ENCODE peak calls at places on chromosomes 12 and 14, in ten cellular contexts. H, C, A, L, W, K, E, O, Q and X are unnamed samples.

GRCh38 chr12:120228291-120229070 is 27.6 kb upstream of the RPLP0 start:
- DNase-seq in H (peak), C (peak), A (peak), L (peak), W (no peak), K (peak), E (peak), O (peak), Q (peak), X (peak)

GRCh38 chr12:53048033-53048779 is 1.7 kb upstream of the TNS2 start:
- DNase-seq in H (peak), C (no peak), A (peak), L (no peak), W (no peak), K (peak), E (no peak), O (peak), Q (no peak), X (peak)

GRCh38 chr14:74290415-74290814 is 12.3 kb downstream of the ABCD4 start:
- DNase-seq in H (no peak), C (peak), A (no peak), L (no peak), W (no peak), K (no peak), E (peak), O (peak), Q (no peak), X (no peak)

GRCh38 chr14:67853748-67854147 is 34.2 kb downstream of the RAD51B start:
- DNase-seq in H (no peak), C (no peak), A (no peak), L (no peak), W (no peak), K (no peak), E (no peak), O (no peak), Q (peak), X (no peak)

GRCh38 chr12:98745578-98746391 is 100.7 kb downstream of the APAF1 start:
- DNase-seq in H (peak), C (peak), A (no peak), L (no peak), W (no peak), K (no peak), E (peak), O (no peak), Q (no peak), X (peak)

GRCh38 chr12:3225154-3225795 is 148.1 kb downstream of the TSPAN9 start:
- DNase-seq in H (no peak), C (no peak), A (no peak), L (no peak), W (no peak), K (no peak), E (no peak), O (no peak), Q (peak), X (no peak)

GRCh38 chr14:76939015-76939742 is 89.3 kb downstream of the IRF2BPL start:
- DNase-seq in H (no peak), C (no peak), A (no peak), L (no peak), W (no peak), K (no peak), E (no peak), O (no peak), Q (no peak), X (no peak)

GRCh38 chr14:53044486-53044885 is 93.6 kb upstream of the FERMT2 start:
- DNase-seq in H (no peak), C (no peak), A (no peak), L (no peak), W (peak), K (no peak), E (no peak), O (no peak), Q (no peak), X (no peak)

GRCh38 chr12:110165540-110166159 is 41.5 kb downstream of the IFT81 start:
- DNase-seq in H (no peak), C (no peak), A (no peak), L (no peak), W (no peak), K (no peak), E (peak), O (no peak), Q (no peak), X (no peak)

GRCh38 chr12:19223695-19224094 is 94.2 kb downstream of the PLEKHA5 start:
- DNase-seq in H (no peak), C (no peak), A (no peak), L (no peak), W (no peak), K (no peak), E (no peak), O (no peak), Q (no peak), X (no peak)

GRCh38 chr14:56494167-56494566 is 85.4 kb upstream of the TMEM260 start:
- DNase-seq in H (no peak), C (no peak), A (no peak), L (no peak), W (no peak), K (no peak), E (no peak), O (no peak), Q (no peak), X (no peak)

GRCh38 chr12:122023339-122024131 is 1.9 kb downstream of the BCL7A start:
- DNase-seq in H (peak), C (peak), A (peak), L (peak), W (no peak), K (peak), E (peak), O (peak), Q (no peak), X (peak)

GRCh38 chr12:40921563-40922163 is 229.4 kb downstream of the CNTN1 start:
- DNase-seq in H (no peak), C (no peak), A (no peak), L (no peak), W (no peak), K (no peak), E (no peak), O (peak), Q (no peak), X (no peak)

GRCh38 chr12:42201061-42201460 is 37.0 kb downstream of the YAF2 start:
- DNase-seq in H (no peak), C (no peak), A (no peak), L (no peak), W (no peak), K (no peak), E (no peak), O (no peak), Q (no peak), X (no peak)

GRCh38 chr12:29278673-29279420 is 102.1 kb downstream of the ERGIC2 start:
- DNase-seq in H (no peak), C (no peak), A (no peak), L (no peak), W (peak), K (no peak), E (no peak), O (no peak), Q (no peak), X (no peak)

GRCh38 chr12:74365178-74365964 is 172.3 kb upstream of the ATXN7L3B start:
- DNase-seq in H (no peak), C (peak), A (no peak), L (peak), W (no peak), K (no peak), E (no peak), O (peak), Q (no peak), X (peak)

GRCh38 chr14:75702107-75702506 is 41.1 kb downstream of the TTLL5 start:
- DNase-seq in H (no peak), C (no peak), A (no peak), L (no peak), W (no peak), K (no peak), E (no peak), O (no peak), Q (no peak), X (no peak)

GRCh38 chr12:64229240-64229639 is 7.1 kb upstream of the KICS2 start:
- DNase-seq in H (no peak), C (peak), A (no peak), L (no peak), W (no peak), K (no peak), E (no peak), O (no peak), Q (no peak), X (no peak)

GRCh38 chr12:38508246-38508645 is 191.7 kb downstream of the ALG10B start:
- DNase-seq in H (no peak), C (peak), A (no peak), L (no peak), W (no peak), K (no peak), E (no peak), O (no peak), Q (no peak), X (no peak)

GRCh38 chr14:100539319-100539645 is 47.9 kb downstream of the BEGAIN start:
- DNase-seq in H (no peak), C (no peak), A (no peak), L (no peak), W (no peak), K (peak), E (no peak), O (no peak), Q (no peak), X (no peak)

GRCh38 chr12:70598467-70599194 is 38.6 kb downstream of the PTPRB start:
- DNase-seq in H (no peak), C (no peak), A (no peak), L (no peak), W (no peak), K (no peak), E (no peak), O (no peak), Q (no peak), X (no peak)

GRCh38 chr12:122244565-122245371 is 18.9 kb upstream of the DIABLO start:
- DNase-seq in H (no peak), C (no peak), A (no peak), L (no peak), W (no peak), K (no peak), E (no peak), O (no peak), Q (no peak), X (no peak)

GRCh38 chr12:20460956-20461355 is 92.6 kb downstream of the PDE3A start:
- DNase-seq in H (no peak), C (no peak), A (no peak), L (no peak), W (no peak), K (no peak), E (no peak), O (no peak), Q (no peak), X (no peak)

GRCh38 chr12:20459920-20460319 is 91.6 kb downstream of the PDE3A start:
- DNase-seq in H (no peak), C (no peak), A (no peak), L (no peak), W (no peak), K (no peak), E (no peak), O (no peak), Q (no peak), X (no peak)

GRCh38 chr12:20463920-20464524 is 95.7 kb downstream of the PDE3A start:
- DNase-seq in H (no peak), C (no peak), A (no peak), L (no peak), W (no peak), K (no peak), E (peak), O (peak), Q (no peak), X (no peak)
- TF ChIP-seq CTCF in H (peak), C (no peak), A (peak), L (peak), W (peak), K (peak), E (peak), O (peak), Q (peak), X (peak)

DNA sequence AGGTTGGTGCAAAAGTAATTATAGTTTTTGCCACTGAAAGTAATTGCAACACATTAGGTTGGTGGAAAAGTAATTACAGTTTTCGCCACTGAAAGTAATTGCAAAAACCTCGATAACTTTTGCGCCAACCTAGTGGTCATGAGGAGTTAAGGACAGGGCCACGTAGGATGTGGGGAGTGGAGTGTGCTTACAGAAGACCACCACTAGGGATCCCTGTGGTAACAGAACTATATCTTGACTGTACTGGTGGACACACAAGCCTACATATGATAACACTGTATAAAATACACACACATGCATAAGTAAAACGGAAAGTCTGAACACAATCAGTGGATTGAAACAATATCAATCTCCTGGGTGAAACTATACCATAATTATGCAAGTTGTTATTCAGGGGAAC is 187.4 kb upstream of the ABCD2 start:
- DNase-seq in H (no peak), C (peak), A (no peak), L (no peak), W (no peak), K (no peak), E (no peak), O (peak), Q (no peak), X (peak)
- TF ChIP-seq CTCF in H (no peak), C (peak), A (no peak), L (peak), W (no peak), K (no peak), E (peak), O (no peak), Q (peak), X (peak)

GRCh38 chr14:23054000-23054811 is 3.1 kb downstream of the CDH24 start:
- DNase-seq in H (no peak), C (peak), A (no peak), L (no peak), W (no peak), K (peak), E (peak), O (no peak), Q (no peak), X (peak)
- TF ChIP-seq CTCF in H (peak), C (no peak), A (no peak), L (peak), W (peak), K (no peak), E (peak), O (no peak), Q (no peak), X (peak)

DNA sequence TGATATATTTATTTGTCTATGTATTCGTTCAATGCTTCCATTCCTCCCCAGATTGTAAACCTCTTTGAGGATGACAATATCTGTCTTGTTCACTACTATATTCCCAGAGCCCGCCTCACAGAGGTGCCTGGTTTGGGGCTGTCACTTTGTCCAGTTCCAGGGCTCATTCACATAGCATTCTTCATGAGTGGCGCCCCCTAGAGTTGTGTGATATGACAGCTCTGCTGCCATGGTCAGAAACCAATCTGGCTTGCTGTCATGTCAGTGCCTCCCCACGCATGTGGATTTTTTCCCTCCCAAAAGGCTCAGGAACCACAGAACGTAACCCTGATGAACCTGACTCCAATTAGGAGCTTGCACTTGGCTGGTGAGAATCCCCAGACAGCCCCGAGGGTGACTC is 145.4 kb downstream of the PTPN11 start:
- DNase-seq in H (no peak), C (peak), A (no peak), L (no peak), W (no peak), K (no peak), E (no peak), O (no peak), Q (no peak), X (no peak)
- TF ChIP-seq CTCF in H (no peak), C (peak), A (no peak), L (peak), W (no peak), K (no peak), E (peak), O (peak), Q (no peak), X (no peak)

GRCh38 chr14:42535397-42535796 is 928.7 kb downstream of the LRFN5 start:
- DNase-seq in H (no peak), C (peak), A (no peak), L (no peak), W (no peak), K (no peak), E (no peak), O (peak), Q (no peak), X (no peak)
- TF ChIP-seq CTCF in H (no peak), C (no peak), A (no peak), L (no peak), W (no peak), K (no peak), E (no peak), O (no peak), Q (no peak), X (no peak)